ENCODE peak calls at places on chromosomes 1 and 21, in four cellular contexts. One of them, this sample, is unnamed.

GRCh38 chr1:46455951-46456350 is 33.7 kb upstream of the DMBX1 start:
- DNase-seq in fibroblast of the aortic adventitia: no peak
- DNase-seq in upper lobe of right lung: no peak
- DNase-seq in GM13976: no peak
- DNase-seq in this sample: no peak

GRCh38 chr1:90802622-90803021 is 85.5 kb upstream of the BARHL2 start:
- DNase-seq in fibroblast of the aortic adventitia: no peak
- DNase-seq in upper lobe of right lung: no peak
- DNase-seq in GM13976: no peak
- DNase-seq in this sample: no peak

GRCh38 chr1:169683661-169684060 is 27.8 kb downstream of the SELL start:
- DNase-seq in fibroblast of the aortic adventitia: no peak
- DNase-seq in upper lobe of right lung: no peak
- DNase-seq in GM13976: no peak
- DNase-seq in this sample: no peak

GRCh38 chr1:68227598-68227997 is 4.7 kb downstream of the WLS start:
- DNase-seq in GM13976: no peak
- DNase-seq in upper lobe of right lung: no peak
- DNase-seq in fibroblast of the aortic adventitia: no peak
- DNase-seq in this sample: no peak

GRCh38 chr1:10692401-10693021 is 103.9 kb downstream of the CASZ1 start:
- DNase-seq in GM13976: peak
- DNase-seq in fibroblast of the aortic adventitia: no peak
- DNase-seq in upper lobe of right lung: peak
- DNase-seq in this sample: peak

GRCh38 chr1:29784276-29785136 is 548.2 kb downstream of the PTPRU start:
- DNase-seq in fibroblast of the aortic adventitia: no peak
- DNase-seq in GM13976: peak
- DNase-seq in upper lobe of right lung: no peak
- DNase-seq in this sample: no peak

GRCh38 chr1:203239906-203240305 is 10.4 kb upstream of the CHIT1 start:
- DNase-seq in fibroblast of the aortic adventitia: no peak
- DNase-seq in upper lobe of right lung: peak
- DNase-seq in GM13976: peak
- DNase-seq in this sample: no peak

GRCh38 chr1:178396789-178397188 is 100.0 kb downstream of the CLEC20A start:
- DNase-seq in GM13976: no peak
- DNase-seq in upper lobe of right lung: no peak
- DNase-seq in fibroblast of the aortic adventitia: no peak
- DNase-seq in this sample: no peak

GRCh38 chr1:42177551-42177981 is 13.0 kb upstream of the GUCA2A start:
- DNase-seq in fibroblast of the aortic adventitia: peak
- DNase-seq in GM13976: no peak
- DNase-seq in upper lobe of right lung: peak
- DNase-seq in this sample: no peak

GRCh38 chr21:45892156-45892919 is 89.2 kb upstream of the COL6A1 start:
- DNase-seq in GM13976: peak
- DNase-seq in fibroblast of the aortic adventitia: no peak
- DNase-seq in upper lobe of right lung: no peak
- DNase-seq in this sample: no peak

GRCh38 chr1:205983925-205984725 is 19.1 kb downstream of the RAB7B start:
- DNase-seq in fibroblast of the aortic adventitia: peak
- DNase-seq in GM13976: peak
- DNase-seq in upper lobe of right lung: peak
- DNase-seq in this sample: peak

GRCh38 chr1:198153103-198153502 is 3.7 kb upstream of the NEK7 start:
- DNase-seq in GM13976: no peak
- DNase-seq in upper lobe of right lung: no peak
- DNase-seq in fibroblast of the aortic adventitia: peak
- DNase-seq in this sample: no peak

GRCh38 chr1:166165661-166166399 is 971 bp downstream of the FAM78B start:
- DNase-seq in upper lobe of right lung: no peak
- DNase-seq in GM13976: peak
- DNase-seq in fibroblast of the aortic adventitia: peak
- DNase-seq in this sample: peak

GRCh38 chr1:85815906-85816305 is 107.7 kb upstream of the ZNHIT6 start:
- DNase-seq in upper lobe of right lung: no peak
- DNase-seq in GM13976: no peak
- DNase-seq in fibroblast of the aortic adventitia: peak
- DNase-seq in this sample: no peak

GRCh38 chr1:90706437-90707362 is 10.4 kb downstream of the BARHL2 start:
- DNase-seq in upper lobe of right lung: peak
- DNase-seq in GM13976: peak
- DNase-seq in fibroblast of the aortic adventitia: no peak
- DNase-seq in this sample: peak

GRCh38 chr1:24048205-24048869 is 63.6 kb downstream of the MYOM3 start:
- DNase-seq in fibroblast of the aortic adventitia: no peak
- DNase-seq in GM13976: no peak
- DNase-seq in upper lobe of right lung: no peak
- DNase-seq in this sample: no peak

GRCh38 chr21:29650561-29651022 is 289.2 kb downstream of the GRIK1 start:
- DNase-seq in GM13976: no peak
- DNase-seq in fibroblast of the aortic adventitia: no peak
- DNase-seq in upper lobe of right lung: no peak
- DNase-seq in this sample: no peak

GRCh38 chr1:56532359-56532696 is 47.0 kb downstream of the PLPP3 start:
- DNase-seq in fibroblast of the aortic adventitia: peak
- DNase-seq in upper lobe of right lung: no peak
- DNase-seq in GM13976: no peak
- DNase-seq in this sample: no peak

GRCh38 chr1:234670936-234671628 is 61.1 kb upstream of the IRF2BP2 start:
- DNase-seq in GM13976: peak
- DNase-seq in upper lobe of right lung: no peak
- DNase-seq in fibroblast of the aortic adventitia: peak
- DNase-seq in this sample: peak

GRCh38 chr1:94236630-94237290 is 624 bp downstream of the ARHGAP29 start:
- DNase-seq in GM13976: no peak
- DNase-seq in upper lobe of right lung: no peak
- DNase-seq in fibroblast of the aortic adventitia: peak
- DNase-seq in this sample: no peak

GRCh38 chr1:14681182-14681581 is 82.7 kb downstream of the KAZN start:
- DNase-seq in upper lobe of right lung: no peak
- DNase-seq in fibroblast of the aortic adventitia: peak
- DNase-seq in GM13976: no peak
- DNase-seq in this sample: no peak

GRCh38 chr1:178688244-178688643 is 36.8 kb upstream of the RALGPS2 start:
- DNase-seq in upper lobe of right lung: no peak
- DNase-seq in fibroblast of the aortic adventitia: peak
- DNase-seq in GM13976: no peak
- DNase-seq in this sample: no peak

GRCh38 chr1:8217011-8217711 is 100.8 kb upstream of the SLC45A1 start:
- DNase-seq in upper lobe of right lung: peak
- DNase-seq in fibroblast of the aortic adventitia: no peak
- DNase-seq in GM13976: peak
- DNase-seq in this sample: peak

GRCh38 chr1:201648066-201648910 is 109.4 kb downstream of the NAV1 start:
- DNase-seq in upper lobe of right lung: peak
- DNase-seq in GM13976: no peak
- DNase-seq in fibroblast of the aortic adventitia: peak
- DNase-seq in this sample: no peak

GRCh38 chr21:45327458-45328197 is 39.9 kb upstream of the POFUT2 start:
- DNase-seq in GM13976: no peak
- DNase-seq in upper lobe of right lung: peak
- DNase-seq in fibroblast of the aortic adventitia: no peak
- DNase-seq in this sample: no peak

GRCh38 chr21:37452222-37452621 is 85.6 kb downstream of the DYRK1A start:
- DNase-seq in fibroblast of the aortic adventitia: peak
- DNase-seq in GM13976: no peak
- DNase-seq in upper lobe of right lung: no peak
- DNase-seq in this sample: no peak

GRCh38 chr1:153510984-153511410 is 24.8 kb downstream of the S100A6 start:
- DNase-seq in fibroblast of the aortic adventitia: peak
- DNase-seq in GM13976: peak
- DNase-seq in upper lobe of right lung: peak
- DNase-seq in this sample: peak
- TF ChIP-seq CTCF in fibroblast of the aortic adventitia: peak
- TF ChIP-seq CTCF in GM13976: peak
- TF ChIP-seq CTCF in upper lobe of right lung: peak
- TF ChIP-seq CTCF in this sample: peak

GRCh38 chr1:145701306-145701862 is 5.8 kb downstream of the PDZK1 start:
- DNase-seq in GM13976: no peak
- DNase-seq in upper lobe of right lung: no peak
- DNase-seq in fibroblast of the aortic adventitia: no peak
- DNase-seq in this sample: no peak
- TF ChIP-seq CTCF in GM13976: no peak
- TF ChIP-seq CTCF in upper lobe of right lung: no peak
- TF ChIP-seq CTCF in fibroblast of the aortic adventitia: no peak
- TF ChIP-seq CTCF in this sample: no peak

GRCh38 chr1:79193211-79194079 is 186.9 kb upstream of the ADGRL4 start:
- DNase-seq in fibroblast of the aortic adventitia: peak
- DNase-seq in upper lobe of right lung: no peak
- DNase-seq in GM13976: peak
- DNase-seq in this sample: peak

GRCh38 chr1:79198841-79199240 is 192.3 kb upstream of the ADGRL4 start:
- DNase-seq in upper lobe of right lung: no peak
- DNase-seq in GM13976: no peak
- DNase-seq in fibroblast of the aortic adventitia: peak
- DNase-seq in this sample: no peak

GRCh38 chr1:79197421-79197820 is 190.9 kb upstream of the ADGRL4 start:
- DNase-seq in fibroblast of the aortic adventitia: peak
- DNase-seq in GM13976: no peak
- DNase-seq in upper lobe of right lung: no peak
- DNase-seq in this sample: no peak
- TF ChIP-seq CTCF in fibroblast of the aortic adventitia: peak
- TF ChIP-seq CTCF in GM13976: peak
- TF ChIP-seq CTCF in upper lobe of right lung: peak
- TF ChIP-seq CTCF in this sample: no peak

DNA sequence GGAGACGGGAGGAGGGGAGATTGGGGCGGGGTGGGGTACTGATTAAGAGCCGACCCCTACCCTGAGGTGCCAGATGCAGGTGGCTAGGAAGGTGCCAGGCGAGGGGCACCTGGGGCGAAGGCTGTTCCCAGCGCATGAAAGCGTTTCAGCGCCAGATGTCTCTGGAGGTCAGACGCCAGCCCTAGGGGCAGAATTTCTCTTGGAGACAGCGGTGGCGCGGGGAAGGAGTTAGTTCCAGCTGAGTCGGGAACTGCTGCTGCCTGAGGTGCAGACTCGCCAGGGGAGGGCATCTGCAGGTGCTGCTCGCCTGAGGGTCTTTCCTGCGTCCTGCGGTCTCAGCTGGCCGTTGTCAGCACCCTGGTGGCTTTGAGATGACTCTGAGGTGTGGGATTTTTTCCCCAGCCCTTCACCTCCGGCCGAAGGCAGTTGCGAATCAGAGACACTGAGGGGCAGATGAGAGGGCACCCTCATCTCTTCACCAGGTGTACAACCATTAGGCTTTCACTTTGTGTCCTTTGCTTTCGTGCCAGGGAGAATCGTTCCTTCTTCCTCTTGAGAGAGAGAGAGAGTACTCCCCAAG is 539 bp downstream of the CGN start:
- DNase-seq in fibroblast of the aortic adventitia: no peak
- DNase-seq in GM13976: no peak
- DNase-seq in upper lobe of right lung: peak
- DNase-seq in this sample: peak
- TF ChIP-seq CTCF in fibroblast of the aortic adventitia: peak
- TF ChIP-seq CTCF in GM13976: no peak
- TF ChIP-seq CTCF in upper lobe of right lung: no peak
- TF ChIP-seq CTCF in this sample: no peak

DNA sequence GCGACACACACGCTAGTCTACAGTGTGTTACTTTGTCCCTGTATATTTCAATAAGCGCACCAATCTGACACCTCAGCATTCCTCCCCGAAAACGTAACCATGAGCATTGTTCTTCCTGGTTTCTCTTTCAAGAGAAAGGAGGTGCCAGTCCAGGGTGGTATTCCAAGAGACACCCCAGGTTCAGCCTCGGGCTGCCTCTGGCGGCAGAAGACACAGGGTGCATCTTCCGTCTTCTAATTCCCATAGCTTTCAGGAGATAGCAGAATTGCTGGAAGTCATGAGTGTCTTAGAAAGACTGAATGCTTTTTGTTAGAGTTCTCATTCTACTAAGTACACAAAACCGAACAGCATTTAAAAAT is 15.9 kb upstream of the RGS8 start:
- DNase-seq in fibroblast of the aortic adventitia: no peak
- DNase-seq in GM13976: no peak
- DNase-seq in upper lobe of right lung: no peak
- DNase-seq in this sample: no peak
- TF ChIP-seq CTCF in fibroblast of the aortic adventitia: no peak
- TF ChIP-seq CTCF in GM13976: no peak
- TF ChIP-seq CTCF in upper lobe of right lung: no peak
- TF ChIP-seq CTCF in this sample: no peak

GRCh38 chr1:18973446-18973955 is 17.0 kb upstream of the IFFO2 start:
- DNase-seq in GM13976: no peak
- DNase-seq in upper lobe of right lung: no peak
- DNase-seq in fibroblast of the aortic adventitia: no peak
- DNase-seq in this sample: no peak

GRCh38 chr1:18972991-18973390 is 16.5 kb upstream of the IFFO2 start:
- DNase-seq in fibroblast of the aortic adventitia: no peak
- DNase-seq in GM13976: no peak
- DNase-seq in upper lobe of right lung: no peak
- DNase-seq in this sample: no peak

GRCh38 chr1:18970762-18971161 is 14.3 kb upstream of the IFFO2 start:
- DNase-seq in fibroblast of the aortic adventitia: no peak
- DNase-seq in GM13976: no peak
- DNase-seq in upper lobe of right lung: no peak
- DNase-seq in this sample: no peak

GRCh38 chr1:18974005-18974404 is 17.5 kb upstream of the IFFO2 start:
- DNase-seq in upper lobe of right lung: no peak
- DNase-seq in fibroblast of the aortic adventitia: no peak
- DNase-seq in GM13976: no peak
- DNase-seq in this sample: no peak

DNA sequence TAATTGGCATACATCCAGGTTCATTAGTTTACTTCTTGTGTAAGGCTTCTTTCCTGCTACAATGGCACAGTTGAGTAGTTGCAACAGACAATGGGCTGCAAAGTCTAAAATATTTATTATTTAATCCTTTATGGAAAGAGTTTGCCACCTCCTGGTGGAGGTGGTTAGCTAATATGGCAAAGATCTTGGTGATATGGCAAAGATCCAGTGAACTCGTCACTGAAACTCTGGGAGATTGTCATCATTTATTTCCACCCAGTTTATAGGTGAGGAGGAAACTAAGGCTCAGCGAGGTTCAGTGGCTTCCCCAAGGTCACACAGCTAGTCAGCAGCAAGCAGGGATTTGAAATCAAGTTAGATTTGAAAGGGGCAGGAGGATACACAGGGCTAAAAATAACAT is 16.1 kb upstream of the IFFO2 start:
- DNase-seq in upper lobe of right lung: no peak
- DNase-seq in GM13976: no peak
- DNase-seq in fibroblast of the aortic adventitia: peak
- DNase-seq in this sample: no peak
- TF ChIP-seq CTCF in upper lobe of right lung: peak
- TF ChIP-seq CTCF in GM13976: no peak
- TF ChIP-seq CTCF in fibroblast of the aortic adventitia: peak
- TF ChIP-seq CTCF in this sample: no peak